ENCODE peak calls at places on chromosomes 2 and 18, in five cellular contexts. One of them, this sample, is unnamed.

GRCh38 chr2:96112501-96113366 is 3.6 kb downstream of the ADRA2B start:
- DNase-seq in GM04503: no peak
- DNase-seq in HCT116: no peak
- DNase-seq in activated CD8-positive, alpha-beta memory T cell treated with anti-CD3 and anti-CD28 coated beads, Interleukin-2, amount 50 U/mL, for 48 hours: no peak
- DNase-seq in NCI-H1092: no peak
- DNase-seq in this sample: no peak

GRCh38 chr18:62744076-62744705 is 28.9 kb downstream of the PHLPP1 start:
- DNase-seq in GM04503: no peak
- DNase-seq in HCT116: no peak
- DNase-seq in activated CD8-positive, alpha-beta memory T cell treated with anti-CD3 and anti-CD28 coated beads, Interleukin-2, amount 50 U/mL, for 48 hours: no peak
- DNase-seq in NCI-H1092: no peak
- DNase-seq in this sample: no peak

GRCh38 chr2:14385043-14385442 is 247.5 kb upstream of the LRATD1 start:
- DNase-seq in GM04503: peak; percentile 0
- DNase-seq in HCT116: no peak
- DNase-seq in activated CD8-positive, alpha-beta memory T cell treated with anti-CD3 and anti-CD28 coated beads, Interleukin-2, amount 50 U/mL, for 48 hours: no peak
- DNase-seq in NCI-H1092: no peak
- DNase-seq in this sample: peak; percentile 43

GRCh38 chr2:233082934-233083755 is 23.0 kb downstream of the INPP5D start:
- DNase-seq in GM04503: no peak
- DNase-seq in HCT116: no peak
- DNase-seq in activated CD8-positive, alpha-beta memory T cell treated with anti-CD3 and anti-CD28 coated beads, Interleukin-2, amount 50 U/mL, for 48 hours: peak; percentile 53
- DNase-seq in NCI-H1092: no peak
- DNase-seq in this sample: peak; percentile 74

GRCh38 chr18:6718255-6718654 is 11.3 kb upstream of the ARHGAP28 start:
- DNase-seq in GM04503: no peak
- DNase-seq in HCT116: no peak
- DNase-seq in activated CD8-positive, alpha-beta memory T cell treated with anti-CD3 and anti-CD28 coated beads, Interleukin-2, amount 50 U/mL, for 48 hours: no peak
- DNase-seq in NCI-H1092: no peak
- DNase-seq in this sample: no peak

GRCh38 chr2:203804070-203804469 is 63.5 kb upstream of the CTLA4 start:
- DNase-seq in GM04503: peak; percentile 99
- DNase-seq in HCT116: no peak
- DNase-seq in activated CD8-positive, alpha-beta memory T cell treated with anti-CD3 and anti-CD28 coated beads, Interleukin-2, amount 50 U/mL, for 48 hours: no peak
- DNase-seq in NCI-H1092: no peak
- DNase-seq in this sample: no peak

GRCh38 chr2:72925328-72925943 is 8.1 kb downstream of the EMX1 start:
- DNase-seq in GM04503: no peak
- DNase-seq in HCT116: no peak
- DNase-seq in activated CD8-positive, alpha-beta memory T cell treated with anti-CD3 and anti-CD28 coated beads, Interleukin-2, amount 50 U/mL, for 48 hours: peak; percentile 50
- DNase-seq in NCI-H1092: no peak
- DNase-seq in this sample: no peak

GRCh38 chr18:42183746-42184145 is 228.7 kb downstream of the PIK3C3 start:
- DNase-seq in GM04503: peak; percentile 64
- DNase-seq in HCT116: no peak
- DNase-seq in activated CD8-positive, alpha-beta memory T cell treated with anti-CD3 and anti-CD28 coated beads, Interleukin-2, amount 50 U/mL, for 48 hours: no peak
- DNase-seq in NCI-H1092: no peak
- DNase-seq in this sample: no peak

GRCh38 chr2:122340246-122340645 is 584.8 kb downstream of the TSN start:
- DNase-seq in GM04503: no peak
- DNase-seq in HCT116: no peak
- DNase-seq in activated CD8-positive, alpha-beta memory T cell treated with anti-CD3 and anti-CD28 coated beads, Interleukin-2, amount 50 U/mL, for 48 hours: no peak
- DNase-seq in NCI-H1092: no peak
- DNase-seq in this sample: no peak

GRCh38 chr2:235165631-235166030 is 213.8 kb downstream of the SH3BP4 start:
- DNase-seq in GM04503: no peak
- DNase-seq in HCT116: no peak
- DNase-seq in activated CD8-positive, alpha-beta memory T cell treated with anti-CD3 and anti-CD28 coated beads, Interleukin-2, amount 50 U/mL, for 48 hours: no peak
- DNase-seq in NCI-H1092: no peak
- DNase-seq in this sample: no peak

GRCh38 chr18:23163786-23164583 is 28.7 kb downstream of the CABLES1 start:
- DNase-seq in GM04503: no peak
- DNase-seq in HCT116: no peak
- DNase-seq in activated CD8-positive, alpha-beta memory T cell treated with anti-CD3 and anti-CD28 coated beads, Interleukin-2, amount 50 U/mL, for 48 hours: no peak
- DNase-seq in NCI-H1092: no peak
- DNase-seq in this sample: no peak

GRCh38 chr2:229905601-229906000 is 16.2 kb downstream of the TRIP12 start:
- DNase-seq in GM04503: no peak
- DNase-seq in HCT116: no peak
- DNase-seq in activated CD8-positive, alpha-beta memory T cell treated with anti-CD3 and anti-CD28 coated beads, Interleukin-2, amount 50 U/mL, for 48 hours: no peak
- DNase-seq in NCI-H1092: no peak
- DNase-seq in this sample: no peak

GRCh38 chr2:171712051-171712450 is 24.8 kb downstream of the DYNC1I2 start:
- DNase-seq in GM04503: peak; percentile 80
- DNase-seq in HCT116: no peak
- DNase-seq in activated CD8-positive, alpha-beta memory T cell treated with anti-CD3 and anti-CD28 coated beads, Interleukin-2, amount 50 U/mL, for 48 hours: no peak
- DNase-seq in NCI-H1092: no peak
- DNase-seq in this sample: no peak

GRCh38 chr2:25042321-25043240 is 705 bp downstream of the EFR3B start:
- DNase-seq in GM04503: no peak
- DNase-seq in HCT116: no peak
- DNase-seq in activated CD8-positive, alpha-beta memory T cell treated with anti-CD3 and anti-CD28 coated beads, Interleukin-2, amount 50 U/mL, for 48 hours: peak; percentile 64
- DNase-seq in NCI-H1092: no peak
- DNase-seq in this sample: peak; percentile 67

GRCh38 chr2:218039171-218039570 is 29.9 kb upstream of the RUFY4 start:
- DNase-seq in GM04503: no peak
- DNase-seq in HCT116: no peak
- DNase-seq in activated CD8-positive, alpha-beta memory T cell treated with anti-CD3 and anti-CD28 coated beads, Interleukin-2, amount 50 U/mL, for 48 hours: peak; percentile 22
- DNase-seq in NCI-H1092: no peak
- DNase-seq in this sample: no peak

GRCh38 chr2:182589121-182589520 is 126.9 kb upstream of the DNAJC10 start:
- DNase-seq in GM04503: no peak
- DNase-seq in HCT116: no peak
- DNase-seq in activated CD8-positive, alpha-beta memory T cell treated with anti-CD3 and anti-CD28 coated beads, Interleukin-2, amount 50 U/mL, for 48 hours: no peak
- DNase-seq in NCI-H1092: no peak
- DNase-seq in this sample: no peak

GRCh38 chr2:46179037-46179621 is 118.1 kb upstream of the EPAS1 start:
- DNase-seq in GM04503: peak; percentile 92
- DNase-seq in HCT116: no peak
- DNase-seq in activated CD8-positive, alpha-beta memory T cell treated with anti-CD3 and anti-CD28 coated beads, Interleukin-2, amount 50 U/mL, for 48 hours: no peak
- DNase-seq in NCI-H1092: no peak
- DNase-seq in this sample: no peak

GRCh38 chr2:60520477-60520876 is 33.0 kb downstream of the BCL11A start:
- DNase-seq in GM04503: no peak
- DNase-seq in HCT116: no peak
- DNase-seq in activated CD8-positive, alpha-beta memory T cell treated with anti-CD3 and anti-CD28 coated beads, Interleukin-2, amount 50 U/mL, for 48 hours: no peak
- DNase-seq in NCI-H1092: no peak
- DNase-seq in this sample: no peak

GRCh38 chr2:6580982-6581381 is 284.7 kb downstream of the CMPK2 start:
- DNase-seq in GM04503: no peak
- DNase-seq in HCT116: no peak
- DNase-seq in activated CD8-positive, alpha-beta memory T cell treated with anti-CD3 and anti-CD28 coated beads, Interleukin-2, amount 50 U/mL, for 48 hours: no peak
- DNase-seq in NCI-H1092: no peak
- DNase-seq in this sample: no peak

GRCh38 chr2:165471349-165471975 is 2.0 kb downstream of the CSRNP3 start:
- DNase-seq in GM04503: no peak
- DNase-seq in HCT116: no peak
- DNase-seq in activated CD8-positive, alpha-beta memory T cell treated with anti-CD3 and anti-CD28 coated beads, Interleukin-2, amount 50 U/mL, for 48 hours: no peak
- DNase-seq in NCI-H1092: no peak
- DNase-seq in this sample: peak; percentile 57

GRCh38 chr2:46716806-46717732 is 198.5 kb downstream of the MCFD2 start:
- DNase-seq in GM04503: no peak
- DNase-seq in HCT116: no peak
- DNase-seq in activated CD8-positive, alpha-beta memory T cell treated with anti-CD3 and anti-CD28 coated beads, Interleukin-2, amount 50 U/mL, for 48 hours: no peak
- DNase-seq in NCI-H1092: no peak
- DNase-seq in this sample: no peak

GRCh38 chr18:35695803-35696202 is 114.3 kb downstream of the GALNT1 start:
- DNase-seq in GM04503: no peak
- DNase-seq in HCT116: no peak
- DNase-seq in activated CD8-positive, alpha-beta memory T cell treated with anti-CD3 and anti-CD28 coated beads, Interleukin-2, amount 50 U/mL, for 48 hours: no peak
- DNase-seq in NCI-H1092: no peak
- DNase-seq in this sample: peak; percentile 88

GRCh38 chr2:170739048-170739447 is 23.9 kb downstream of the SP5 start:
- DNase-seq in GM04503: peak; percentile 86
- DNase-seq in HCT116: peak; percentile 57
- DNase-seq in activated CD8-positive, alpha-beta memory T cell treated with anti-CD3 and anti-CD28 coated beads, Interleukin-2, amount 50 U/mL, for 48 hours: no peak
- DNase-seq in NCI-H1092: no peak
- DNase-seq in this sample: no peak

GRCh38 chr18:23857756-23858155 is 156.8 kb upstream of the TTC39C start:
- DNase-seq in GM04503: no peak
- DNase-seq in HCT116: no peak
- DNase-seq in activated CD8-positive, alpha-beta memory T cell treated with anti-CD3 and anti-CD28 coated beads, Interleukin-2, amount 50 U/mL, for 48 hours: no peak
- DNase-seq in NCI-H1092: no peak
- DNase-seq in this sample: no peak

GRCh38 chr2:207223051-207223450 is 57.3 kb upstream of the KLF7 start:
- DNase-seq in GM04503: no peak
- DNase-seq in HCT116: no peak
- DNase-seq in activated CD8-positive, alpha-beta memory T cell treated with anti-CD3 and anti-CD28 coated beads, Interleukin-2, amount 50 U/mL, for 48 hours: no peak
- DNase-seq in NCI-H1092: no peak
- DNase-seq in this sample: no peak

GRCh38 chr2:47357475-47357874 is 45.5 kb upstream of the MSH2 start:
- DNase-seq in GM04503: no peak
- DNase-seq in HCT116: no peak
- DNase-seq in activated CD8-positive, alpha-beta memory T cell treated with anti-CD3 and anti-CD28 coated beads, Interleukin-2, amount 50 U/mL, for 48 hours: no peak
- DNase-seq in NCI-H1092: no peak
- DNase-seq in this sample: no peak

GRCh38 chr2:152766908-152767307 is 48.5 kb downstream of the ARL6IP6 start:
- DNase-seq in GM04503: no peak
- DNase-seq in HCT116: no peak
- DNase-seq in activated CD8-positive, alpha-beta memory T cell treated with anti-CD3 and anti-CD28 coated beads, Interleukin-2, amount 50 U/mL, for 48 hours: no peak
- DNase-seq in NCI-H1092: no peak
- DNase-seq in this sample: no peak

GRCh38 chr2:99827296-99827999 is 314.9 kb downstream of the AFF3 start:
- DNase-seq in GM04503: no peak
- DNase-seq in HCT116: no peak
- DNase-seq in activated CD8-positive, alpha-beta memory T cell treated with anti-CD3 and anti-CD28 coated beads, Interleukin-2, amount 50 U/mL, for 48 hours: no peak
- DNase-seq in NCI-H1092: no peak
- DNase-seq in this sample: no peak

GRCh38 chr2:25367296-25367695 is 25.6 kb upstream of the DNMT3A start:
- DNase-seq in GM04503: no peak
- DNase-seq in HCT116: no peak
- DNase-seq in activated CD8-positive, alpha-beta memory T cell treated with anti-CD3 and anti-CD28 coated beads, Interleukin-2, amount 50 U/mL, for 48 hours: no peak
- DNase-seq in NCI-H1092: no peak
- DNase-seq in this sample: no peak

GRCh38 chr2:45291283-45291682 is 282.0 kb upstream of the SIX2 start:
- DNase-seq in GM04503: no peak
- DNase-seq in HCT116: no peak
- DNase-seq in activated CD8-positive, alpha-beta memory T cell treated with anti-CD3 and anti-CD28 coated beads, Interleukin-2, amount 50 U/mL, for 48 hours: no peak
- DNase-seq in NCI-H1092: no peak
- DNase-seq in this sample: no peak

GRCh38 chr2:28895189-28895893 is 874 bp downstream of the WDR43 start:
- DNase-seq in GM04503: no peak
- DNase-seq in HCT116: no peak
- DNase-seq in activated CD8-positive, alpha-beta memory T cell treated with anti-CD3 and anti-CD28 coated beads, Interleukin-2, amount 50 U/mL, for 48 hours: peak; percentile 78
- DNase-seq in NCI-H1092: no peak
- DNase-seq in this sample: no peak

GRCh38 chr2:74576830-74577229 is 22.3 kb downstream of the DOK1 start:
- DNase-seq in GM04503: peak; percentile 94
- DNase-seq in HCT116: no peak
- DNase-seq in activated CD8-positive, alpha-beta memory T cell treated with anti-CD3 and anti-CD28 coated beads, Interleukin-2, amount 50 U/mL, for 48 hours: no peak
- DNase-seq in NCI-H1092: no peak
- DNase-seq in this sample: peak; percentile 60

GRCh38 chr18:61967242-61967891 is 74.6 kb upstream of the RNF152 start:
- DNase-seq in GM04503: no peak
- DNase-seq in HCT116: no peak
- DNase-seq in activated CD8-positive, alpha-beta memory T cell treated with anti-CD3 and anti-CD28 coated beads, Interleukin-2, amount 50 U/mL, for 48 hours: no peak
- DNase-seq in NCI-H1092: no peak
- DNase-seq in this sample: peak; percentile 21

GRCh38 chr2:30040147-30040546 is 106.7 kb upstream of the YPEL5 start:
- DNase-seq in GM04503: no peak
- DNase-seq in HCT116: no peak
- DNase-seq in activated CD8-positive, alpha-beta memory T cell treated with anti-CD3 and anti-CD28 coated beads, Interleukin-2, amount 50 U/mL, for 48 hours: no peak
- DNase-seq in NCI-H1092: no peak
- DNase-seq in this sample: no peak

GRCh38 chr2:175837046-175837445 is 165.0 kb downstream of the LNPK start:
- DNase-seq in GM04503: peak; percentile 60
- DNase-seq in HCT116: no peak
- DNase-seq in activated CD8-positive, alpha-beta memory T cell treated with anti-CD3 and anti-CD28 coated beads, Interleukin-2, amount 50 U/mL, for 48 hours: no peak
- DNase-seq in NCI-H1092: no peak
- DNase-seq in this sample: no peak

GRCh38 chr2:48345176-48345575 is 184.8 kb upstream of the STON1 start:
- DNase-seq in GM04503: no peak
- DNase-seq in HCT116: no peak
- DNase-seq in activated CD8-positive, alpha-beta memory T cell treated with anti-CD3 and anti-CD28 coated beads, Interleukin-2, amount 50 U/mL, for 48 hours: no peak
- DNase-seq in NCI-H1092: no peak
- DNase-seq in this sample: no peak

GRCh38 chr2:239052720-239053665 is 205.1 kb downstream of the TWIST2 start:
- DNase-seq in GM04503: no peak
- DNase-seq in HCT116: no peak
- DNase-seq in activated CD8-positive, alpha-beta memory T cell treated with anti-CD3 and anti-CD28 coated beads, Interleukin-2, amount 50 U/mL, for 48 hours: no peak
- DNase-seq in NCI-H1092: no peak
- DNase-seq in this sample: no peak

GRCh38 chr2:168060956-168061750 is 186.2 kb downstream of the STK39 start:
- DNase-seq in GM04503: peak; percentile 12
- DNase-seq in HCT116: no peak
- DNase-seq in activated CD8-positive, alpha-beta memory T cell treated with anti-CD3 and anti-CD28 coated beads, Interleukin-2, amount 50 U/mL, for 48 hours: no peak
- DNase-seq in NCI-H1092: no peak
- DNase-seq in this sample: no peak

GRCh38 chr2:102975996-102976636 is 214.3 kb downstream of the TMEM182 start:
- DNase-seq in GM04503: no peak
- DNase-seq in HCT116: peak; percentile 16
- DNase-seq in activated CD8-positive, alpha-beta memory T cell treated with anti-CD3 and anti-CD28 coated beads, Interleukin-2, amount 50 U/mL, for 48 hours: no peak
- DNase-seq in NCI-H1092: no peak
- DNase-seq in this sample: peak; percentile 50